ENCODE peak calls at places on chromosomes 12 and 14, in four cellular contexts. S, P, L and F are unnamed samples. For H3K27me3, the result is how much of the 10 kb centered on the place peaks cover.

GRCh38 chr12:121649819-121650353 is 19.6 kb downstream of the MORN3 start:
- DNase-seq in S (peak), P (no peak), L (no peak), F (no peak)

GRCh38 chr12:52319097-52319496 is 2.1 kb downstream of the KRT83 start:
- DNase-seq in S (no peak), P (no peak), L (no peak), F (no peak)

GRCh38 chr14:39228509-39229221 is 5.0 kb upstream of the MIA2 start:
- DNase-seq in S (no peak), P (no peak), L (no peak), F (no peak)

GRCh38 chr12:63306476-63306875 is 155.5 kb upstream of the AVPR1A start:
- DNase-seq in S (no peak), P (no peak), L (no peak), F (no peak)

GRCh38 chr12:48765753-48766162 is 23.1 kb downstream of the ADCY6 start:
- DNase-seq in S (no peak), P (no peak), L (no peak), F (no peak)

GRCh38 chr12:119938049-119938667 is 50.9 kb upstream of the BICDL1 start:
- DNase-seq in S (peak), P (no peak), L (peak), F (peak)

GRCh38 chr14:74550071-74550470 is 56.5 kb downstream of the ISCA2 start:
- DNase-seq in S (no peak), P (no peak), L (no peak), F (no peak)

GRCh38 chr14:50233335-50234250 is 2.2 kb upstream of the SOS2 start:
- DNase-seq in S (peak), P (no peak), L (no peak), F (no peak)

GRCh38 chr14:26897186-26897585 is 299.4 kb upstream of the NOVA1 start:
- DNase-seq in S (no peak), P (no peak), L (no peak), F (no peak)

GRCh38 chr12:67034110-67034879 is 234.9 kb upstream of the CAND1 start:
- DNase-seq in S (no peak), P (no peak), L (no peak), F (no peak)

GRCh38 chr12:9043766-9044165 is 54.4 kb downstream of the KLRG1 start:
- DNase-seq in S (no peak), P (no peak), L (no peak), F (no peak)

GRCh38 chr12:25958254-25959068 is at the start of gene RASSF8:
- DNase-seq in S (no peak), P (peak), L (peak), F (peak)

GRCh38 chr12:119870462-119870861 is 6.7 kb downstream of the CIT start:
- DNase-seq in S (no peak), P (no peak), L (no peak), F (no peak)

GRCh38 chr12:42969357-42969756 is 379.8 kb upstream of the PRICKLE1 start:
- DNase-seq in S (no peak), P (peak), L (no peak), F (no peak)

GRCh38 chr12:4140607-4141301 is 132.8 kb upstream of the CCND2 start:
- DNase-seq in S (no peak), P (no peak), L (no peak), F (no peak)

GRCh38 chr12:30622509-30622908 is 73.2 kb downstream of the IPO8 start:
- DNase-seq in S (no peak), P (no peak), L (no peak), F (no peak)

GRCh38 chr14:100884456-100884855 is 19.1 kb downstream of the RTL1 start:
- DNase-seq in S (no peak), P (no peak), L (no peak), F (no peak)

GRCh38 chr12:2287589-2287988 is 234.8 kb downstream of the CACNA1C start:
- DNase-seq in S (no peak), P (no peak), L (no peak), F (no peak)
- H3K27me3 ChIP-seq in S (under half), P (under half), L (under half), F (under half)

GRCh38 chr12:16606201-16606849 is 363 bp upstream of the LMO3 start:
- DNase-seq in S (no peak), P (peak), L (no peak), F (peak)
- H3K27me3 ChIP-seq in S (under half), P (half or more), L (half or more), F (under half)

GRCh38 chr12:132289356-132290202 is 39.8 kb downstream of the GALNT9 start:
- DNase-seq in S (no peak), P (no peak), L (no peak), F (no peak)
- H3K27me3 ChIP-seq in S (under half), P (half or more), L (under half), F (under half)

GRCh38 chr12:70048521-70049245 is 194.6 kb upstream of the CNOT2 start:
- DNase-seq in S (no peak), P (no peak), L (peak), F (no peak)

GRCh38 chr12:70049596-70050360 is 193.5 kb upstream of the CNOT2 start:
- DNase-seq in S (no peak), P (no peak), L (peak), F (no peak)

GRCh38 chr12:70052931-70053497 is 190.2 kb upstream of the CNOT2 start:
- DNase-seq in S (no peak), P (no peak), L (peak), F (no peak)

GRCh38 chr12:70052476-70052875 is 190.8 kb upstream of the CNOT2 start:
- DNase-seq in S (no peak), P (no peak), L (no peak), F (no peak)
- H3K27me3 ChIP-seq in S (under half), P (under half), L (under half), F (under half)

DNA sequence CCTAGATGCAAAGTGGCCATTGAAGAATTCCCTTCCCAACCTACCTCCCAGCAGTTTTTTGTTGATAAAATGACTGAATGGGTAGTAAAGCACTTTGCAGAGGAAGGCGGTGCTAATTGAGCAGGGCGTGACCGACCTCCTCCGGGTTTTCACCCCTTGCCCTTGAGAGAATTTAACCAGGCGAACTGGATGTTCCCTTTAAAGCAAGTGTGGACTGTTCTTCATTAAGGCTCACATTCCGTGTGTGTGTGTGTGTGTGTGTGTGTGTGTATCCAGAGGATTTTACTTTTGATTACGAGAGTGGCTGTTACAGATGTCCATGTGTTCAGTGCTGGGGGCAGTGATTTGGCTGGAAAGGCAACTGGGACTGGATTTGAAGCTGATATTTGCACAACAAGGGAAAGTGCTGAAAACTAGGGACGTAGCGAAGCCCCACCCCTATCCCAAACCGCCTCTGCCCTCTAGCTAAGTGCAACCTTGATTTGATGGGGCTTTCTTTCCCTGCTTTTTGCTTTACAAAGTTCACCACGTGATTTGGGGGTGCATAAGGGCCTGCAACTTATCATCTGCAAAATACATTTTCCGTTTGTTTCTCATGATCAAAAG is 2.2 kb downstream of the TMEM132C start:
- DNase-seq in S (no peak), P (no peak), L (no peak), F (no peak)
- H3K27me3 ChIP-seq in S (under half), P (half or more), L (half or more), F (under half)

DNA sequence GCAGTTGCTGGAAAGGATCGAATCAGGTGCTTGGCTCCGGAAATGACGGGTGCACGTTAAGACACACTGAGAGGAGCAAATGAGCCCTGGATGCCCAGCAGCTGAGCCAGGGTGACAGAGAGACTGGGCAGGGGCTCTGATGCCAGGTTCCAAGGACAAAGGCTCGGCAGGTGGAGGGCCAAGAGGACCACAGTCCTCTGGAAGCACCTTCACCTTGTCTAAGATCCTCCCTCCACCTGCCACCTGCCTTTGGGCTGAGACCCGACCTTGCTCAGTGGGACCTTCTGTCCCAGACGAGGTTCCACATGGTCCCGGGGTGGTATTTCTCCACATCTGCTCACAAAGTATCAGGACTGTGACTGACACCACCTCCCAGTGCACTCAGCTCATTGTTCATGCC is 1.0 kb downstream of the ANO2 start:
- DNase-seq in S (no peak), P (no peak), L (no peak), F (no peak)
- H3K27me3 ChIP-seq in S (under half), P (under half), L (under half), F (under half)

DNA sequence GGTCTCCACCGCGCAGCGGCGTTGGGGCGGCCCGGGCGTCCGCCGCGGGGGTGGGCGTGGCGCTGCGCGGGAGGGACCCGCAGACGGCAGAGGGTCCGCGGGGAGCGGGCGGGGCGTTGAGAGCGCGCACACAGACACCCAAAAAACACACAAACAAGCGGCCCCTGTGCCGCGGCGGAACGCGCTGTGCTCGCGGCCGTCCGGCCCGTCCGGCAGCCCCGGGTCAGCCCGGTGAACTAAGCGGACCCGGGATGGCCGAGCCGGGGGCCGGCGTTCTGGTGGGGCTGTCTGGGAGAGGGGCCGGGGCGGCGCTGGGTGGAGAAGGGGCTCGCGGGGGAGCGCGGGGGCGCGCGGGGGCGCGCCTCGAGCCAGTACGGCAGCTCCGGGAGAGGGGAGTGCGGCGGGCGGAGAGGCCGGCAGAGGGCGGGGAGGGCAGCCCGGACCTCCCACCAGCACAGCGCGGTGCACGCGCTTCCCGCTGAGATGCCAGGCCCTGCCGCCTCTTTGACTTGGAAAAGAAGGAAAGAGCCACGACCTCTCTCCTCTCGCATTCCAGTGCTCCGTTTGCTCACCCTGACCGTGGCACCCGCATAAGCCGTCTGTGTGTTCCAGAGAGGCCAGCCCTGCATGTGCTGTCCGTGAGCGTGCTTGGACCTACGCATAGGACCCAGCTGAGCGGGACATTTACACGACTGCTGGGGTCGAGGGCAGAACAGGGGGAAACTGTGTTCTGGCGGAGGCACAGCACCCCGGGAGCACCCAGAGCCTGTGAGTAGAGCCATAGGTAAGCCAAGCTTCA is 10.3 kb downstream of the SLC6A12 start:
- DNase-seq in S (no peak), P (no peak), L (no peak), F (peak)
- H3K27me3 ChIP-seq in S (under half), P (under half), L (under half), F (under half)

GRCh38 chr14:35532783-35533356 is 1.1 kb upstream of the INSM2 start:
- DNase-seq in S (no peak), P (no peak), L (no peak), F (no peak)

GRCh38 chr14:35534884-35535793 is 1.2 kb downstream of the INSM2 start:
- DNase-seq in S (peak), P (peak), L (peak), F (peak)

GRCh38 chr14:35533357-35534129 is 421 bp upstream of the INSM2 start:
- DNase-seq in S (peak), P (peak), L (peak), F (peak)

GRCh38 chr14:35535794-35536112 is 1.8 kb downstream of the INSM2 start:
- DNase-seq in S (no peak), P (no peak), L (no peak), F (no peak)

DNA sequence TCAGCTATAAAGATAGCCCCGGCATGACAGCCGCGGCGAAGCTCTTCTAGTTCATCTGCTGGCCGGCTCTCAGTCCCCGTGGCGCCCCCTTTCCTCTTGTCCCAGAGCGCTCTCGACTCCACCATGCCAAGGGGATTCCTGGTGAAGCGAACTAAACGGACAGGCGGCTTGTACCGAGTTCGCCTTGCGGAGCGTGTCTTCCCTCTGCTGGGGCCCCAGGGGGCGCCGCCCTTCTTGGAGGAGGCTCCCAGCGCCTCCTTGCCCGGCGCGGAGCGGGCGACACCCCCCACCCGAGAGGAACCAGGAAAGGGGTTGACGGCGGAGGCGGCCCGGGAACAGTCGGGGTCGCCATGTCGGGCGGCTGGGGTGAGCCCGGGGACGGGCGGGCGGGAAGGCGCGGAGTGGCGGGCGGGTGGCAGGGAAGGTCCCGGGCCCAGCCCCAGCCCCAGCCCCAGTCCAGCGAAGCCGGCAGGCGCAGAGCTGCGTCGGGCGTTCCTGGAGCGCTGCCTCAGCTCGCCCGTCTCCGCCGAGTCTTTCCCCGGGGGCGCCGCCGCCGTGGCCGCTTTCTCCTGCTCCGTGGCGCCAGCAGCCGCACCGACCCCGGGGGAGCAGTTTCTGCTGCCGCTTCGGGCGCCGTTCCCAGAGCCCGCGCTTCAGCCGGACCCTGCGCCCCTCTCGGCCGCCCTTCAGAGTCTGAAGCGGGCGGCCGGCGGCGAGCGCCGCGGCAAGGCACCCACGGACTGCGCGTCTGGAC is at the start of gene INSM2:
- DNase-seq in S (peak), P (peak), L (no peak), F (no peak)
- H3K27me3 ChIP-seq in S (under half), P (half or more), L (half or more), F (under half)

GRCh38 chr14:36518586-36519430 is 1.2 kb downstream of the NKX2-1 start:
- DNase-seq in S (no peak), P (no peak), L (no peak), F (no peak)

GRCh38 chr14:36516719-36517241 is 3.3 kb downstream of the NKX2-1 start:
- DNase-seq in S (no peak), P (no peak), L (no peak), F (no peak)

GRCh38 chr14:36517242-36518030 is 2.6 kb downstream of the NKX2-1 start:
- DNase-seq in S (no peak), P (no peak), L (no peak), F (no peak)

GRCh38 chr14:36519431-36520321 is at the start of gene NKX2-1:
- DNase-seq in S (no peak), P (no peak), L (no peak), F (peak)

DNA sequence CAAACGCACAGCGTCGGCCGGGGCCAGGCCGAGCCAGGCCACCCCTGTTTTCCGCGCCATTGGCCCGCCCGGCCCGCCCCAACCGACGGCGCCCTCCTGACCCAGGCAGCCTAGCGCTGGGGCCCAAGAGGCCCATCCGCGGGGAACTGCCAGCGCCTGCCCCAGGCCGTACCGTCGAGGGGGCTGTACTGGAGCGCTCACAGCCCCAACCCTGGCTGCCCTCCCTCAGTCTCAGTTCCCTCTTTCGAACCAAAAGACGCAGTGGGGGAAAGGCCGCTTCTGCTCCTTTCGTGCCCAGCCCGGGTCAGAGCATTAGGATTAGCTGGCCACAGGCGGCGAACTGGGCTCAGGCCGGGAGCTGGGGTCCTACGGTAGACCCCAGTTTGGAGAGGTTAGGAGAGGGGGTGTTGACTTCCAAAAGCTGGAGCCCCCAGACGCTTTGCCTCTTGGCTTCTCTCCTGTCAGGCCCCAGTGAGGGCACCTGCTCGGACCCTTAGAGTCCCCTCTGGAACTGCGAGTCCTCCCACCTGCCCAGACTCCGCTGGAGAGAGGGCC is 1.9 kb downstream of the NKX2-1 start:
- DNase-seq in S (no peak), P (no peak), L (no peak), F (no peak)
- H3K27me3 ChIP-seq in S (under half), P (half or more), L (half or more), F (under half)